ENCODE peak calls at places on chromosomes 4 and X, in seven cellular contexts. G is ovary; U is heart left ventricle; Z is activated naive CD4-positive, alpha-beta T cell; C is stimulated activated CD4-positive, alpha-beta T cell treated with anti-CD3 and anti-CD28 coated beads, TNF-alpha, amount 100 ng/mL, for 48 hours; F is amniotic stem cell; T is stimulated activated CD8-positive, alpha-beta memory T cell treated with anti-CD3 and anti-CD28 coated beads, Interleukin-12 subunit alpha, Interleukin-12 subunit beta, amount 100 ng/mL, for 4 hours. J is an unnamed sample.
A peak's percentile ranks its signal among the peaks of the same experiment; 100 is the strongest.

GRCh38 chrX:19565605-19566004 is 50.3 kb upstream of the MAP3K15 start:
- DNase-seq in G (no peak), F (no peak), U (no peak), T (no peak), Z (no peak), C (no peak), J (no peak)

GRCh38 chrX:2638279-2638678 is 52.8 kb upstream of the CD99 start:
- DNase-seq in F (no peak), U (no peak), G (no peak), Z (no peak), T (no peak), C (no peak), J (no peak)

GRCh38 chr4:156503119-156503518 is 468.5 kb downstream of the PDGFC start:
- DNase-seq in U (no peak), T (no peak), F (no peak), C (no peak), G (no peak), Z (no peak), J (no peak)

GRCh38 chrX:14347523-14347922 is 181.8 kb upstream of the GLRA2 start:
- DNase-seq in C (no peak), G (no peak), T (no peak), Z (no peak), F (no peak), U (no peak), J (no peak)

GRCh38 chrX:15245896-15246295 is 24.0 kb downstream of the ASB9 start:
- DNase-seq in F (no peak), C (no peak), T (no peak), U (no peak), G (no peak), Z (no peak), J (no peak)

GRCh38 chr4:186669735-186670134 is 53.9 kb downstream of the FAT1 start:
- DNase-seq in T (no peak), Z (no peak), U (no peak), G (no peak), F (no peak), C (no peak), J (no peak)

GRCh38 chr4:12382567-12382966 is 953.9 kb upstream of the HS3ST1 start:
- DNase-seq in G (no peak), U (no peak), T (no peak), F (no peak), C (no peak), Z (no peak), J (no peak)

GRCh38 chr4:101346312-101346561 is 1.1 kb downstream of the PPP3CA start:
- DNase-seq in Z (no peak), F (no peak), G (no peak), U (no peak), T (peak; percentile 42), C (peak; percentile 14), J (no peak)

GRCh38 chrX:8728932-8729331 is 3.0 kb downstream of the ANOS1 start:
- DNase-seq in F (no peak), U (no peak), T (no peak), C (no peak), G (no peak), Z (no peak), J (no peak)

GRCh38 chr4:152957437-152958185 is 21.5 kb downstream of the FHDC1 start:
- DNase-seq in T (no peak), U (peak; percentile 40), G (no peak), F (no peak), C (no peak), Z (no peak), J (no peak)

GRCh38 chr4:118281611-118282442 is 71.0 kb downstream of the PRSS12 start:
- DNase-seq in Z (no peak), T (no peak), F (no peak), C (no peak), U (no peak), G (peak; percentile 31), J (no peak)

GRCh38 chr4:81227968-81228367 is 12.9 kb upstream of the PRKG2 start:
- DNase-seq in F (no peak), C (no peak), G (no peak), U (no peak), T (no peak), Z (no peak), J (no peak)

GRCh38 chrX:82218361-82218760 is 1016.5 kb downstream of the SH3BGRL start:
- DNase-seq in Z (no peak), C (no peak), T (no peak), G (no peak), U (no peak), F (no peak), J (no peak)

GRCh38 chr4:37717575-37717974 is 31.4 kb upstream of the RELL1 start:
- DNase-seq in U (no peak), Z (no peak), F (no peak), T (no peak), C (peak; percentile 2), G (no peak), J (no peak)

GRCh38 chr4:184434496-184435066 is 39.8 kb downstream of the IRF2 start:
- DNase-seq in F (no peak), U (no peak), C (no peak), G (no peak), Z (no peak), T (no peak), J (no peak)

GRCh38 chr4:87933337-87933736 is 42.2 kb upstream of the SPP1 start:
- DNase-seq in C (no peak), T (no peak), Z (no peak), U (no peak), G (no peak), F (no peak), J (no peak)

GRCh38 chrX:3712080-3712869 is 1.2 kb downstream of the PRKX start:
- DNase-seq in G (peak; percentile 57), Z (no peak), U (no peak), C (no peak), F (no peak), T (no peak), J (no peak)

GRCh38 chr4:169070071-169070894 is 60.2 kb upstream of the CBR4 start:
- DNase-seq in U (peak; percentile 62), T (no peak), C (no peak), G (peak; percentile 42), F (peak; percentile 91), Z (no peak), J (no peak)

GRCh38 chr4:27184508-27185155 is 324.0 kb downstream of the STIM2 start:
- DNase-seq in G (no peak), Z (no peak), T (no peak), U (no peak), C (no peak), F (no peak), J (no peak)

GRCh38 chrX:154049209-154050112 is 29.8 kb upstream of the IRAK1 start:
- DNase-seq in Z (no peak), G (no peak), T (no peak), C (no peak), F (no peak), U (no peak), J (no peak)

GRCh38 chr4:184275766-184276165 is 58.1 kb upstream of the ENPP6 start:
- DNase-seq in T (no peak), F (no peak), C (no peak), U (no peak), G (no peak), Z (no peak), J (no peak)

GRCh38 chrX:41084044-41084359 is 1.2 kb upstream of the USP9X start:
- DNase-seq in Z (no peak), C (no peak), F (no peak), U (no peak), G (no peak), T (no peak), J (no peak)

GRCh38 chr4:186170966-186171365 is 20.4 kb upstream of the CYP4V2 start:
- DNase-seq in C (no peak), U (no peak), G (no peak), T (no peak), Z (no peak), F (no peak), J (no peak)

GRCh38 chrX:53445977-53446376 is 11.8 kb upstream of the HSD17B10 start:
- DNase-seq in C (peak; percentile 36), Z (no peak), U (no peak), G (no peak), T (no peak), F (peak; percentile 0), J (no peak)

GRCh38 chr4:78557841-78558240 is 6.3 kb downstream of the ANXA3 start:
- DNase-seq in G (no peak), Z (no peak), T (no peak), C (no peak), U (no peak), F (no peak), J (no peak)

GRCh38 chrX:10111364-10112148 is 45.2 kb upstream of the CLCN4 start:
- DNase-seq in T (peak; percentile 13), U (no peak), F (no peak), C (peak; percentile 29), G (peak; percentile 74), Z (peak; percentile 16), J (no peak)

GRCh38 chr4:74168841-74169240 is 10.9 kb downstream of the MTHFD2L start:
- DNase-seq in T (no peak), G (no peak), Z (no peak), C (no peak), F (no peak), U (no peak), J (no peak)

GRCh38 chr4:80186666-80187065 is 10.6 kb upstream of the PRDM8 start:
- DNase-seq in Z (no peak), F (no peak), G (no peak), T (no peak), U (no peak), C (no peak), J (no peak)

GRCh38 chrX:71160475-71160874 is 15.8 kb downstream of the NLGN3 start:
- DNase-seq in F (no peak), Z (no peak), T (no peak), C (no peak), G (no peak), U (no peak), J (no peak)

J was measured in uterus.